ENCODE peak calls at places on chromosomes 4 and X, in five cellular contexts. F, U, H, Q and X are unnamed samples.

GRCh38 chr4:75672461-75673026 is 667 bp downstream of the G3BP2 start:
- DNase-seq in F (peak), U (peak), Q (peak), H (peak), X (peak)

GRCh38 chr4:43339435-43339834 is 446.9 kb downstream of the GRXCR1 start:
- DNase-seq in H (no peak), F (no peak), Q (no peak), U (no peak), X (no peak)

GRCh38 chr4:112648263-112649054 is 11.5 kb downstream of the LARP7 start:
- DNase-seq in H (no peak), F (no peak), Q (no peak), U (no peak), X (no peak)

GRCh38 chr4:185730387-185730786 is 81.6 kb downstream of the SORBS2 start:
- DNase-seq in U (peak), H (no peak), F (no peak), Q (peak), X (no peak)

GRCh38 chr4:118981171-118981838 is 92.7 kb downstream of the SYNPO2 start:
- DNase-seq in H (no peak), U (no peak), F (no peak), Q (no peak), X (peak)

GRCh38 chr4:142473218-142473959 is 372.7 kb downstream of the INPP4B start:
- DNase-seq in F (no peak), U (no peak), H (no peak), Q (no peak), X (no peak)

GRCh38 chr4:152220201-152220666 is 315.7 kb downstream of the FBXW7 start:
- DNase-seq in U (peak), F (no peak), H (no peak), Q (no peak), X (no peak)

GRCh38 chr4:115648786-115649185 is 535.4 kb upstream of the NDST4 start:
- DNase-seq in H (no peak), U (no peak), Q (no peak), F (no peak), X (no peak)

GRCh38 chr4:73668806-73669205 is 48.6 kb upstream of the RASSF6 start:
- DNase-seq in F (no peak), H (no peak), U (no peak), Q (no peak), X (peak)

GRCh38 chrX:53241558-53241957 is 16.6 kb upstream of the KDM5C start:
- DNase-seq in U (no peak), H (peak), Q (no peak), F (no peak), X (no peak)

GRCh38 chrX:84186603-84187358 is 1.2 kb downstream of the RPS6KA6 start:
- DNase-seq in U (no peak), H (no peak), Q (peak), F (no peak), X (peak)

GRCh38 chr4:10260777-10261176 is 144.2 kb upstream of the WDR1 start:
- DNase-seq in F (no peak), H (no peak), Q (no peak), U (no peak), X (no peak)

GRCh38 chrX:15739886-15740285 is 1.8 kb downstream of the CA5B start:
- DNase-seq in U (no peak), F (no peak), H (no peak), Q (no peak), X (no peak)

GRCh38 chr4:143185253-143186107 is 763 bp downstream of the USP38 start:
- DNase-seq in U (no peak), H (no peak), Q (no peak), F (no peak), X (no peak)